ENCODE peak calls at places on chromosome 6, in six cellular contexts. K, H, J, N, G and W are unnamed samples.

GRCh38 chr6:35294308-35294945 is 3.2 kb upstream of the DEF6 start:
- DNase-seq in K (peak; percentile 67), G (peak; percentile 8), J (no peak), H (peak; percentile 68), N (no peak), W (no peak)

GRCh38 chr6:13617066-13617465 is 1.9 kb downstream of the NOL7 start:
- DNase-seq in G (no peak), J (no peak), N (no peak), K (no peak), H (no peak), W (no peak)

GRCh38 chr6:84762220-84762940 is 2.0 kb downstream of the TBX18 start:
- DNase-seq in G (no peak), J (peak; percentile 22), H (no peak), K (peak; percentile 76), N (no peak), W (no peak)

GRCh38 chr6:142942805-142943227 is 2.2 kb downstream of the HIVEP2 start:
- DNase-seq in K (peak; percentile 57), J (no peak), N (no peak), H (peak; percentile 61), G (no peak), W (no peak)

GRCh38 chr6:36032245-36032644 is 4.6 kb downstream of the MAPK14 start:
- DNase-seq in J (no peak), H (no peak), N (no peak), K (no peak), G (no peak), W (no peak)

GRCh38 chr6:154650351-154650750 is 82.9 kb upstream of the SCAF8 start:
- DNase-seq in N (no peak), G (no peak), H (no peak), K (no peak), J (no peak), W (no peak)

GRCh38 chr6:107435798-107436197 is 23.6 kb downstream of the PDSS2 start:
- DNase-seq in N (no peak), G (no peak), K (peak; percentile 55), J (no peak), H (no peak), W (no peak)

GRCh38 chr6:14889172-14889571 is 356.7 kb upstream of the JARID2 start:
- DNase-seq in G (no peak), H (no peak), N (no peak), J (no peak), K (peak; percentile 54), W (no peak)

GRCh38 chr6:109381747-109382575 is at the start of gene CD164:
- DNase-seq in K (peak; percentile 97), H (peak; percentile 97), N (peak; percentile 51), J (peak; percentile 94), G (peak; percentile 85), W (peak; percentile 86)

GRCh38 chr6:151917531-151918329 is 110.2 kb downstream of the ESR1 start:
- DNase-seq in N (no peak), K (peak; percentile 10), H (no peak), G (no peak), J (no peak), W (no peak)

GRCh38 chr6:52019092-52019491 is 68.3 kb downstream of the PKHD1 start:
- DNase-seq in J (no peak), K (no peak), G (no peak), H (no peak), N (no peak), W (no peak)

GRCh38 chr6:24323632-24324337 is 34.1 kb downstream of the DCDC2 start:
- DNase-seq in N (no peak), H (no peak), J (no peak), K (no peak), G (peak; percentile 73), W (no peak)

GRCh38 chr6:42963855-42964605 is 3.5 kb downstream of the GNMT start:
- DNase-seq in J (no peak), N (no peak), G (no peak), K (peak; percentile 66), H (peak; percentile 51), W (no peak)

GRCh38 chr6:32968770-32969684 is 633 bp downstream of the BRD2 start:
- DNase-seq in H (peak; percentile 92), J (peak; percentile 80), N (no peak), K (peak; percentile 91), G (peak; percentile 60), W (peak; percentile 57)

GRCh38 chr6:160412993-160413392 is 64.8 kb downstream of the SLC22A3 start:
- DNase-seq in G (no peak), N (no peak), H (no peak), K (no peak), J (no peak), W (no peak)

GRCh38 chr6:17869010-17869752 is 118.3 kb downstream of the KIF13A start:
- DNase-seq in H (no peak), G (no peak), J (no peak), N (peak; percentile 45), K (peak; percentile 85), W (no peak)

GRCh38 chr6:43078651-43079050 is 2.5 kb downstream of the PTK7 start:
- DNase-seq in N (peak; percentile 74), K (peak; percentile 88), J (no peak), G (no peak), H (no peak), W (peak; percentile 51)

GRCh38 chr6:126907312-126907711 is 211.2 kb upstream of the RSPO3 start:
- DNase-seq in K (no peak), G (no peak), N (no peak), J (no peak), H (no peak), W (no peak)

GRCh38 chr6:157593596-157593995 is 212.6 kb downstream of the ZDHHC14 start:
- DNase-seq in J (no peak), G (no peak), H (no peak), K (no peak), N (no peak), W (no peak)

GRCh38 chr6:11921017-11921438 is 91.1 kb upstream of the HIVEP1 start:
- DNase-seq in G (peak; percentile 68), N (peak; percentile 89), J (peak; percentile 40), K (peak; percentile 97), H (no peak), W (peak; percentile 80)

GRCh38 chr6:36029464-36029863 is 1.9 kb downstream of the MAPK14 start:
- DNase-seq in N (peak; percentile 38), J (no peak), K (peak; percentile 82), H (no peak), G (peak; percentile 32), W (peak; percentile 58)

GRCh38 chr6:107235521-107235920 is 120.2 kb upstream of the BEND3 start:
- DNase-seq in H (no peak), J (no peak), G (no peak), K (peak; percentile 70), N (no peak), W (no peak)

GRCh38 chr6:95723638-95724037 is 146.3 kb downstream of the MANEA start:
- DNase-seq in H (no peak), J (no peak), G (no peak), K (no peak), N (no peak), W (no peak)

GRCh38 chr6:34238507-34239239 is 2.0 kb downstream of the HMGA1 start:
- DNase-seq in G (no peak), N (no peak), K (peak; percentile 26), J (no peak), H (no peak), W (no peak)

GRCh38 chr6:136728976-136729515 is 63.2 kb downstream of the MAP3K5 start:
- DNase-seq in N (no peak), J (no peak), K (peak; percentile 25), H (no peak), G (no peak), W (no peak)

GRCh38 chr6:74091133-74091793 is 395.3 kb downstream of the CD109 start:
- DNase-seq in H (peak; percentile 42), N (no peak), G (peak; percentile 24), K (peak; percentile 65), J (no peak), W (no peak)

GRCh38 chr6:33752139-33753015 is 5.7 kb upstream of the IP6K3 start:
- DNase-seq in K (no peak), G (no peak), J (no peak), H (peak; percentile 26), N (no peak), W (no peak)

GRCh38 chr6:84432616-84433015 is 205.2 kb upstream of the CEP162 start:
- DNase-seq in J (no peak), H (no peak), G (no peak), N (no peak), K (peak; percentile 84), W (peak; percentile 72)

GRCh38 chr6:75691012-75691411 is 58.0 kb upstream of the MYO6 start:
- DNase-seq in G (no peak), J (no peak), K (peak; percentile 30), H (no peak), N (no peak), W (peak; percentile 2)

GRCh38 chr6:132708771-132709170 is 5.1 kb downstream of the VNN1 start:
- DNase-seq in K (peak; percentile 10), H (no peak), J (no peak), G (no peak), N (no peak), W (no peak)

GRCh38 chr6:43916924-43917877 is 147.2 kb downstream of the VEGFA start:
- DNase-seq in H (no peak), K (peak; percentile 82), N (no peak), J (no peak), G (no peak), W (peak; percentile 93)

GRCh38 chr6:35021014-35021413 is 120.1 kb downstream of the TCP11 start:
- DNase-seq in N (no peak), K (no peak), G (no peak), H (no peak), J (peak; percentile 44), W (no peak)

GRCh38 chr6:38244873-38245272 is 394.9 kb downstream of the BTBD9 start:
- DNase-seq in G (no peak), J (no peak), N (no peak), H (no peak), K (no peak), W (no peak)

GRCh38 chr6:38248500-38249234 is 391.1 kb downstream of the BTBD9 start:
- DNase-seq in H (no peak), N (no peak), K (peak; percentile 69), G (no peak), J (no peak), W (no peak)
- H3K4me3 ChIP-seq in H (no peak overlapping the region), N (no peak overlapping the region), K (no peak overlapping the region), G (no peak overlapping the region), J (no peak overlapping the region), W (no peak overlapping the region)

DNA sequence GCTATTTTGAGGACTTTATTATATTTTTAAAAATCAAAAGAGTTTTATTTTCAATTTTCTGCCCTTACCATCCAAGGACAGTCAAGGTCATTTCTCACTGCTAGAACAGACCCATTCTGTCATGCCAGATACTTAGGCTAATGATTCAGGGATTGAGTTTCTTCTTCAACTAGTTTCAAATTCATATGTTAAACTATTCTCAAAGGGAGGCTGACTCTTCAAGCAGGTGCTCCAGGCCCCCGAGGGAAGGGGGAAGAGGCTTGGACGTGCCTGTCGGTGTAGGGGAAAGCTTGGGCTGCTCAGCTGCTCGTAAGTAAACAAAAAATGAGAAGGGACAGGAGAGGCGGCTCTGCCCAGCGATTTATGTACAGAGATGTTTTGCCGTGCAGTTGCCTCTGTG is 69.4 kb upstream of the MYLIP start:
- DNase-seq in J (no peak), N (no peak), H (no peak), K (no peak), G (no peak), W (peak; percentile 4)
- H3K4me3 ChIP-seq in J (no peak overlapping the region), N (no peak overlapping the region), H (no peak overlapping the region), K (no peak overlapping the region), G (no peak overlapping the region), W (no peak overlapping the region)

GRCh38 chr6:68859233-68859632 is 224.2 kb downstream of the ADGRB3 start:
- DNase-seq in G (no peak), N (no peak), H (no peak), J (no peak), K (no peak), W (no peak)
- H3K4me3 ChIP-seq in G (no peak overlapping the region), N (no peak overlapping the region), H (no peak overlapping the region), J (no peak overlapping the region), K (no peak overlapping the region), W (no peak overlapping the region)

GRCh38 chr6:38724343-38724742 is 9.2 kb downstream of the DNAH8 start:
- DNase-seq in N (no peak), H (no peak), G (no peak), J (no peak), K (no peak), W (no peak)
- H3K4me3 ChIP-seq in N (no peak overlapping the region), H (no peak overlapping the region), G (no peak overlapping the region), J (no peak overlapping the region), K (no peak overlapping the region), W (no peak overlapping the region)